ENCODE peak calls at places on chromosomes 2 and 18, in six cellular contexts. One of them, this sample, is unnamed.

GRCh38 chr2:26640781-26641564 is at the start of gene CIB4:
- DNase-seq in KG1: no peak
- DNase-seq in stromal cell of bone marrow: no peak
- DNase-seq in stimulated activated naive B cell treated with anti-CD40 and anti-IgM and Interleukin-4, amounts not matched to agents 10 μg/mL and 1 μg/mL and 100 μg/mL, for 72 hours: no peak
- DNase-seq in CD4-positive, CD25-positive, alpha-beta regulatory T cell: no peak
- DNase-seq in fibroblast of gingiva: no peak
- DNase-seq in this sample: no peak

GRCh38 chr18:59760212-59760997 is 63.2 kb upstream of the CCBE1 start:
- DNase-seq in KG1: no peak
- DNase-seq in stromal cell of bone marrow: no peak
- DNase-seq in stimulated activated naive B cell treated with anti-CD40 and anti-IgM and Interleukin-4, amounts not matched to agents 10 μg/mL and 1 μg/mL and 100 μg/mL, for 72 hours: no peak
- DNase-seq in CD4-positive, CD25-positive, alpha-beta regulatory T cell: no peak
- DNase-seq in fibroblast of gingiva: peak
- DNase-seq in this sample: no peak

GRCh38 chr2:120441744-120442471 is 96.0 kb downstream of the INHBB start:
- DNase-seq in KG1: no peak
- DNase-seq in stromal cell of bone marrow: no peak
- DNase-seq in stimulated activated naive B cell treated with anti-CD40 and anti-IgM and Interleukin-4, amounts not matched to agents 10 μg/mL and 1 μg/mL and 100 μg/mL, for 72 hours: no peak
- DNase-seq in CD4-positive, CD25-positive, alpha-beta regulatory T cell: peak
- DNase-seq in fibroblast of gingiva: peak
- DNase-seq in this sample: no peak

GRCh38 chr2:184577056-184577455 is 21.3 kb upstream of the ZNF804A start:
- DNase-seq in KG1: no peak
- DNase-seq in stromal cell of bone marrow: no peak
- DNase-seq in stimulated activated naive B cell treated with anti-CD40 and anti-IgM and Interleukin-4, amounts not matched to agents 10 μg/mL and 1 μg/mL and 100 μg/mL, for 72 hours: no peak
- DNase-seq in CD4-positive, CD25-positive, alpha-beta regulatory T cell: no peak
- DNase-seq in fibroblast of gingiva: no peak
- DNase-seq in this sample: no peak

GRCh38 chr2:173997779-173998178 is 32.6 kb upstream of the SP3 start:
- DNase-seq in KG1: no peak
- DNase-seq in stromal cell of bone marrow: no peak
- DNase-seq in stimulated activated naive B cell treated with anti-CD40 and anti-IgM and Interleukin-4, amounts not matched to agents 10 μg/mL and 1 μg/mL and 100 μg/mL, for 72 hours: no peak
- DNase-seq in CD4-positive, CD25-positive, alpha-beta regulatory T cell: no peak
- DNase-seq in fibroblast of gingiva: no peak
- DNase-seq in this sample: no peak

GRCh38 chr2:238063414-238064189 is 2.8 kb downstream of the SCLY start:
- DNase-seq in KG1: no peak
- DNase-seq in stromal cell of bone marrow: no peak
- DNase-seq in stimulated activated naive B cell treated with anti-CD40 and anti-IgM and Interleukin-4, amounts not matched to agents 10 μg/mL and 1 μg/mL and 100 μg/mL, for 72 hours: no peak
- DNase-seq in CD4-positive, CD25-positive, alpha-beta regulatory T cell: no peak
- DNase-seq in fibroblast of gingiva: no peak
- DNase-seq in this sample: no peak

GRCh38 chr2:234565201-234565600 is 68.3 kb upstream of the ARL4C start:
- DNase-seq in KG1: no peak
- DNase-seq in stromal cell of bone marrow: no peak
- DNase-seq in stimulated activated naive B cell treated with anti-CD40 and anti-IgM and Interleukin-4, amounts not matched to agents 10 μg/mL and 1 μg/mL and 100 μg/mL, for 72 hours: peak
- DNase-seq in CD4-positive, CD25-positive, alpha-beta regulatory T cell: no peak
- DNase-seq in fibroblast of gingiva: no peak
- DNase-seq in this sample: no peak

GRCh38 chr2:32941944-32942690 is 4.6 kb upstream of the LTBP1 start:
- DNase-seq in KG1: no peak
- DNase-seq in stromal cell of bone marrow: no peak
- DNase-seq in stimulated activated naive B cell treated with anti-CD40 and anti-IgM and Interleukin-4, amounts not matched to agents 10 μg/mL and 1 μg/mL and 100 μg/mL, for 72 hours: no peak
- DNase-seq in CD4-positive, CD25-positive, alpha-beta regulatory T cell: no peak
- DNase-seq in fibroblast of gingiva: no peak
- DNase-seq in this sample: no peak

GRCh38 chr2:233976690-233977294 is 59.6 kb downstream of the TRPM8 start:
- DNase-seq in KG1: no peak
- DNase-seq in stromal cell of bone marrow: peak
- DNase-seq in stimulated activated naive B cell treated with anti-CD40 and anti-IgM and Interleukin-4, amounts not matched to agents 10 μg/mL and 1 μg/mL and 100 μg/mL, for 72 hours: no peak
- DNase-seq in CD4-positive, CD25-positive, alpha-beta regulatory T cell: peak
- DNase-seq in fibroblast of gingiva: peak
- DNase-seq in this sample: peak

GRCh38 chr18:45384137-45384998 is 230.9 kb upstream of the SLC14A2 start:
- DNase-seq in KG1: peak
- DNase-seq in stromal cell of bone marrow: no peak
- DNase-seq in stimulated activated naive B cell treated with anti-CD40 and anti-IgM and Interleukin-4, amounts not matched to agents 10 μg/mL and 1 μg/mL and 100 μg/mL, for 72 hours: peak
- DNase-seq in CD4-positive, CD25-positive, alpha-beta regulatory T cell: peak
- DNase-seq in fibroblast of gingiva: peak
- DNase-seq in this sample: no peak

GRCh38 chr2:152421521-152422367 is 86.8 kb downstream of the FMNL2 start:
- DNase-seq in KG1: peak
- DNase-seq in stromal cell of bone marrow: peak
- DNase-seq in stimulated activated naive B cell treated with anti-CD40 and anti-IgM and Interleukin-4, amounts not matched to agents 10 μg/mL and 1 μg/mL and 100 μg/mL, for 72 hours: no peak
- DNase-seq in CD4-positive, CD25-positive, alpha-beta regulatory T cell: no peak
- DNase-seq in fibroblast of gingiva: peak
- DNase-seq in this sample: peak

GRCh38 chr2:180411631-180412030 is 404.5 kb upstream of the CWC22 start:
- DNase-seq in KG1: no peak
- DNase-seq in stromal cell of bone marrow: no peak
- DNase-seq in stimulated activated naive B cell treated with anti-CD40 and anti-IgM and Interleukin-4, amounts not matched to agents 10 μg/mL and 1 μg/mL and 100 μg/mL, for 72 hours: no peak
- DNase-seq in CD4-positive, CD25-positive, alpha-beta regulatory T cell: no peak
- DNase-seq in fibroblast of gingiva: no peak
- DNase-seq in this sample: no peak

GRCh38 chr2:239669899-239670460 is 269.2 kb upstream of the HDAC4 start:
- DNase-seq in KG1: no peak
- DNase-seq in stromal cell of bone marrow: no peak
- DNase-seq in stimulated activated naive B cell treated with anti-CD40 and anti-IgM and Interleukin-4, amounts not matched to agents 10 μg/mL and 1 μg/mL and 100 μg/mL, for 72 hours: no peak
- DNase-seq in CD4-positive, CD25-positive, alpha-beta regulatory T cell: no peak
- DNase-seq in fibroblast of gingiva: no peak
- DNase-seq in this sample: no peak

GRCh38 chr18:29849145-29849544 is 1193.4 kb downstream of the DSC3 start:
- DNase-seq in KG1: no peak
- DNase-seq in stromal cell of bone marrow: no peak
- DNase-seq in stimulated activated naive B cell treated with anti-CD40 and anti-IgM and Interleukin-4, amounts not matched to agents 10 μg/mL and 1 μg/mL and 100 μg/mL, for 72 hours: no peak
- DNase-seq in CD4-positive, CD25-positive, alpha-beta regulatory T cell: no peak
- DNase-seq in fibroblast of gingiva: peak
- DNase-seq in this sample: peak

GRCh38 chr18:35059280-35059927 is 18.2 kb downstream of the MAPRE2 start:
- DNase-seq in KG1: no peak
- DNase-seq in stromal cell of bone marrow: no peak
- DNase-seq in stimulated activated naive B cell treated with anti-CD40 and anti-IgM and Interleukin-4, amounts not matched to agents 10 μg/mL and 1 μg/mL and 100 μg/mL, for 72 hours: no peak
- DNase-seq in CD4-positive, CD25-positive, alpha-beta regulatory T cell: no peak
- DNase-seq in fibroblast of gingiva: peak
- DNase-seq in this sample: no peak

GRCh38 chr2:149715005-149715592 is 127.5 kb upstream of the MMADHC start:
- DNase-seq in KG1: no peak
- DNase-seq in stromal cell of bone marrow: peak
- DNase-seq in stimulated activated naive B cell treated with anti-CD40 and anti-IgM and Interleukin-4, amounts not matched to agents 10 μg/mL and 1 μg/mL and 100 μg/mL, for 72 hours: no peak
- DNase-seq in CD4-positive, CD25-positive, alpha-beta regulatory T cell: no peak
- DNase-seq in fibroblast of gingiva: peak
- DNase-seq in this sample: peak